ENCODE peak calls at places on chromosomes 6 and 20, in eight cellular contexts. One of them, this sample, is unnamed.

GRCh38 chr6:14499309-14499708 is 381.7 kb downstream of the CD83 start:
- DNase-seq in H54: no peak
- DNase-seq in body of pancreas: no peak
- DNase-seq in A549: no peak
- DNase-seq in NB4: no peak
- DNase-seq in adrenal gland: no peak
- DNase-seq in testis: no peak
- DNase-seq in IMR-90: no peak
- DNase-seq in this sample: no peak

GRCh38 chr6:5084192-5084786 is 852 bp upstream of the PPP1R3G start:
- DNase-seq in H54: no peak
- DNase-seq in body of pancreas: no peak
- DNase-seq in A549: no peak
- DNase-seq in NB4: no peak
- DNase-seq in adrenal gland: peak
- DNase-seq in testis: no peak
- DNase-seq in IMR-90: no peak
- DNase-seq in this sample: peak

GRCh38 chr20:64165866-64166600 is 1.8 kb downstream of the MYT1 start:
- DNase-seq in H54: no peak
- DNase-seq in body of pancreas: no peak
- DNase-seq in A549: no peak
- DNase-seq in NB4: no peak
- DNase-seq in adrenal gland: no peak
- DNase-seq in testis: no peak
- DNase-seq in IMR-90: no peak
- DNase-seq in this sample: no peak

GRCh38 chr6:123393333-123393732 is 243.4 kb downstream of the TRDN start:
- DNase-seq in H54: no peak
- DNase-seq in body of pancreas: no peak
- DNase-seq in A549: peak
- DNase-seq in NB4: peak
- DNase-seq in adrenal gland: no peak
- DNase-seq in testis: no peak
- DNase-seq in IMR-90: no peak
- DNase-seq in this sample: no peak

GRCh38 chr20:63968928-63969760 is 586 bp downstream of the ZNF512B start:
- DNase-seq in H54: no peak
- DNase-seq in body of pancreas: no peak
- DNase-seq in A549: no peak
- DNase-seq in NB4: peak
- DNase-seq in adrenal gland: peak
- DNase-seq in testis: peak
- DNase-seq in IMR-90: no peak
- DNase-seq in this sample: no peak

GRCh38 chr20:43909211-43909610 is 5.4 kb upstream of the TOX2 start:
- DNase-seq in H54: no peak
- DNase-seq in body of pancreas: no peak
- DNase-seq in A549: no peak
- DNase-seq in NB4: no peak
- DNase-seq in adrenal gland: no peak
- DNase-seq in testis: no peak
- DNase-seq in IMR-90: no peak
- DNase-seq in this sample: no peak

GRCh38 chr6:98039443-98039842 is 756.4 kb upstream of the MMS22L start:
- DNase-seq in H54: no peak
- DNase-seq in body of pancreas: no peak
- DNase-seq in A549: no peak
- DNase-seq in NB4: no peak
- DNase-seq in adrenal gland: no peak
- DNase-seq in testis: no peak
- DNase-seq in IMR-90: no peak
- DNase-seq in this sample: no peak

GRCh38 chr20:17530716-17531536 is at the start of gene BFSP1:
- DNase-seq in H54: peak
- DNase-seq in body of pancreas: peak
- DNase-seq in A549: peak
- DNase-seq in NB4: peak
- DNase-seq in adrenal gland: peak
- DNase-seq in testis: peak
- DNase-seq in IMR-90: peak
- DNase-seq in this sample: peak

GRCh38 chr6:4102687-4103244 is 23.8 kb upstream of the FAM217A start:
- DNase-seq in H54: no peak
- DNase-seq in body of pancreas: peak
- DNase-seq in A549: no peak
- DNase-seq in NB4: no peak
- DNase-seq in adrenal gland: no peak
- DNase-seq in testis: no peak
- DNase-seq in IMR-90: no peak
- DNase-seq in this sample: no peak

GRCh38 chr6:23202207-23202606 is 632.8 kb downstream of the HDGFL1 start:
- DNase-seq in H54: no peak
- DNase-seq in body of pancreas: no peak
- DNase-seq in A549: no peak
- DNase-seq in NB4: no peak
- DNase-seq in adrenal gland: no peak
- DNase-seq in testis: no peak
- DNase-seq in IMR-90: no peak
- DNase-seq in this sample: no peak

GRCh38 chr6:44464527-44465310 is 77.2 kb downstream of the CDC5L start:
- DNase-seq in H54: peak
- DNase-seq in body of pancreas: peak
- DNase-seq in A549: no peak
- DNase-seq in NB4: no peak
- DNase-seq in adrenal gland: peak
- DNase-seq in testis: peak
- DNase-seq in IMR-90: peak
- DNase-seq in this sample: no peak

GRCh38 chr6:52574709-52575489 is 2.0 kb downstream of the TRAM2 start:
- DNase-seq in H54: no peak
- DNase-seq in body of pancreas: peak
- DNase-seq in A549: no peak
- DNase-seq in NB4: peak
- DNase-seq in adrenal gland: no peak
- DNase-seq in testis: peak
- DNase-seq in IMR-90: no peak
- DNase-seq in this sample: peak

GRCh38 chr6:67663105-67663895 is 971.8 kb upstream of the ADGRB3 start:
- DNase-seq in H54: no peak
- DNase-seq in body of pancreas: no peak
- DNase-seq in A549: no peak
- DNase-seq in NB4: no peak
- DNase-seq in adrenal gland: no peak
- DNase-seq in testis: no peak
- DNase-seq in IMR-90: no peak
- DNase-seq in this sample: no peak

GRCh38 chr6:124958759-124959354 is 3.4 kb upstream of the RNF217 start:
- DNase-seq in H54: no peak
- DNase-seq in body of pancreas: no peak
- DNase-seq in A549: no peak
- DNase-seq in NB4: no peak
- DNase-seq in adrenal gland: no peak
- DNase-seq in testis: no peak
- DNase-seq in IMR-90: peak
- DNase-seq in this sample: no peak

GRCh38 chr6:70725817-70726413 is 58.2 kb downstream of the SMAP1 start:
- DNase-seq in H54: no peak
- DNase-seq in body of pancreas: no peak
- DNase-seq in A549: no peak
- DNase-seq in NB4: no peak
- DNase-seq in adrenal gland: no peak
- DNase-seq in testis: no peak
- DNase-seq in IMR-90: peak
- DNase-seq in this sample: no peak

GRCh38 chr6:47733879-47734558 is 35.6 kb downstream of the ADGRF4 start:
- DNase-seq in H54: no peak
- DNase-seq in body of pancreas: peak
- DNase-seq in A549: peak
- DNase-seq in NB4: peak
- DNase-seq in adrenal gland: no peak
- DNase-seq in testis: no peak
- DNase-seq in IMR-90: peak
- DNase-seq in this sample: peak

GRCh38 chr20:297098-297924 is at the start of gene ZCCHC3:
- DNase-seq in H54: peak
- DNase-seq in body of pancreas: peak
- DNase-seq in A549: peak
- DNase-seq in NB4: peak
- DNase-seq in adrenal gland: peak
- DNase-seq in testis: peak
- DNase-seq in IMR-90: peak
- DNase-seq in this sample: peak

GRCh38 chr20:300345-300744 is 3.0 kb downstream of the ZCCHC3 start:
- DNase-seq in H54: no peak
- DNase-seq in body of pancreas: no peak
- DNase-seq in A549: no peak
- DNase-seq in NB4: peak
- DNase-seq in adrenal gland: no peak
- DNase-seq in testis: no peak
- DNase-seq in IMR-90: no peak
- DNase-seq in this sample: no peak

GRCh38 chr20:298755-299391 is 1.5 kb downstream of the ZCCHC3 start:
- DNase-seq in H54: no peak
- DNase-seq in body of pancreas: no peak
- DNase-seq in A549: no peak
- DNase-seq in NB4: no peak
- DNase-seq in adrenal gland: no peak
- DNase-seq in testis: no peak
- DNase-seq in IMR-90: no peak
- DNase-seq in this sample: no peak

GRCh38 chr20:295804-296203 is 1.6 kb upstream of the ZCCHC3 start:
- DNase-seq in H54: no peak
- DNase-seq in body of pancreas: no peak
- DNase-seq in A549: no peak
- DNase-seq in NB4: no peak
- DNase-seq in adrenal gland: no peak
- DNase-seq in testis: no peak
- DNase-seq in IMR-90: no peak
- DNase-seq in this sample: no peak

DNA sequence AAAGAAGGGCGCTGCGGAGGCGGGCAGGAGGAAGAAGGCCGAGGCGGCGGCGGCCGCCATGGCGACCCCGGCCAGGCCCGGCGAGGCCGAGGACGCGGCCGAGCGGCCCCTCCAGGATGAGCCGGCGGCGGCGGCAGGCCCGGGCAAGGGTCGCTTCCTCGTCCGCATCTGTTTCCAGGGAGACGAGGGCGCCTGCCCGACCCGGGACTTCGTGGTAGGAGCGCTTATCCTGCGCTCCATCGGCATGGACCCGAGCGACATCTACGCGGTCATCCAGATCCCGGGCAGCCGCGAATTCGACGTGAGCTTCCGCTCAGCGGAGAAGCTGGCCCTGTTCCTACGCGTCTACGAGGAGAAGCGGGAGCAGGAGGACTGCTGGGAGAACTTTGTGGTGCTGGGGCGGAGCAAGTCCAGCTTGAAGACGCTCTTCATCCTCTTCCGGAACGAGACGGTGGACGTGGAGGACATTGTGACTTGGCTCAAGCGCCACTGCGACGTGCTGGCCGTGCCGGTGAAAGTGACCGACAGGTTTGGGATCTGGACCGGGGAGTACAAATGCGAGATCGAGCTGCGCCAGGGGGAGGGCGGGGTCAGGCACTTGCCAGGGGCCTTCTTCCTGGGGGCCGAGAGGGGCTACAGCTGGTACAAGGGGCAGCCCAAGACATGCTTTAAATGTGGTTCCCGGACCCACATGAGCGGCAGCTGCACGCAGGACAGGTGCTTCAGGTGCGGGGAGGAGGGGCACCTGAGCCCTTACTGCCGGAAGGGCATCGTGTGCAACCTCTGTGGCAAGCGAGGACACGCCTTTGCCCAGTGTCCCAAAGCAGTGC is 770 bp downstream of the ZCCHC3 start:
- DNase-seq in H54: peak
- DNase-seq in body of pancreas: peak
- DNase-seq in A549: peak
- DNase-seq in NB4: peak
- DNase-seq in adrenal gland: peak
- DNase-seq in testis: peak
- DNase-seq in IMR-90: peak
- DNase-seq in this sample: peak
- TF ChIP-seq POLR2A in H54: peak
- TF ChIP-seq POLR2A in body of pancreas: peak
- TF ChIP-seq POLR2A in A549: peak
- TF ChIP-seq POLR2A in NB4: peak
- TF ChIP-seq POLR2A in adrenal gland: peak
- TF ChIP-seq POLR2A in testis: no peak
- TF ChIP-seq POLR2A in IMR-90: no peak
- TF ChIP-seq POLR2A in this sample: no peak

GRCh38 chr6:138593100-138593877 is 94.0 kb upstream of the NHSL1 start:
- DNase-seq in H54: peak
- DNase-seq in body of pancreas: peak
- DNase-seq in A549: peak
- DNase-seq in NB4: peak
- DNase-seq in adrenal gland: peak
- DNase-seq in testis: peak
- DNase-seq in IMR-90: peak
- DNase-seq in this sample: no peak
- TF ChIP-seq POLR2A in H54: peak
- TF ChIP-seq POLR2A in body of pancreas: peak
- TF ChIP-seq POLR2A in A549: no peak
- TF ChIP-seq POLR2A in NB4: no peak
- TF ChIP-seq POLR2A in adrenal gland: no peak
- TF ChIP-seq POLR2A in testis: no peak
- TF ChIP-seq POLR2A in IMR-90: peak
- TF ChIP-seq POLR2A in this sample: no peak

DNA sequence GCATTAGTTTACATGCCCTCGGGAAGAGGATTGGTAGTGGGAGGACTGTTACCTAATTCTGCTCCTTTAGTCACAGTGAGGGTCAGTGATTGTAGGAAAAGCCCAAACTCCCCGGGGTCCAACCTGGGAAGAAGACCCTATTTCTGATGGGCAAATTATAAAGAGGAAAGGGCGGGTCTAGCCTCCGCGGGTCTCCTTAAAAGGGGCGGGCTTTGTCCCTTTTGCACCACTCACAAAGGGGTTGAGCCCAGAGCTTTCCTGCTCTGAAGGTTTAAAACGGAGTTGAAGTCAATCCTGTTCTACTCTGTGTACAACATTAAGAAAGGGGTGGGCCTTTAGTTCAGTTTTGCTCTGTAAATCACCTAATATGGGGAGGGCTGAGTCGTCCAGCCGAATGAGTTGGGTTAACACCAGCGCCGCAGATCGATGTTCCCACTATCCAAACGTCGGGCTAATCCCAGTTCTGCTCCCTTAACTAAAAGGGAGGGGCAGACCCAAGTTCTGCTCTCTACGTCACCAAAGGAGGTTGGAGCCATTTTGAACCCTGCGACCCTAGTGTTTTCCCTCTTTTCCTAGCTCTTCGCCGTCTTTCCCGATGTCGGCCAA is 920 bp upstream of the RNF5 start:
- DNase-seq in H54: no peak
- DNase-seq in body of pancreas: no peak
- DNase-seq in A549: no peak
- DNase-seq in NB4: peak
- DNase-seq in adrenal gland: peak
- DNase-seq in testis: no peak
- DNase-seq in IMR-90: no peak
- DNase-seq in this sample: peak
- TF ChIP-seq POLR2A in H54: no peak
- TF ChIP-seq POLR2A in body of pancreas: peak
- TF ChIP-seq POLR2A in A549: peak
- TF ChIP-seq POLR2A in NB4: no peak
- TF ChIP-seq POLR2A in adrenal gland: no peak
- TF ChIP-seq POLR2A in testis: peak
- TF ChIP-seq POLR2A in IMR-90: peak
- TF ChIP-seq POLR2A in this sample: no peak

GRCh38 chr20:62740286-62741141 is 31.9 kb downstream of the NTSR1 start:
- DNase-seq in H54: peak
- DNase-seq in body of pancreas: peak
- DNase-seq in A549: peak
- DNase-seq in NB4: peak
- DNase-seq in adrenal gland: peak
- DNase-seq in testis: no peak
- DNase-seq in IMR-90: peak
- DNase-seq in this sample: no peak
- TF ChIP-seq POLR2A in H54: peak
- TF ChIP-seq POLR2A in body of pancreas: no peak
- TF ChIP-seq POLR2A in A549: no peak
- TF ChIP-seq POLR2A in NB4: no peak
- TF ChIP-seq POLR2A in adrenal gland: no peak
- TF ChIP-seq POLR2A in testis: no peak
- TF ChIP-seq POLR2A in IMR-90: no peak
- TF ChIP-seq POLR2A in this sample: no peak